ENCODE peak calls at places on chromosomes 6 and 20, in five cellular contexts. A is fibroblast of the aortic adventitia, J is astrocyte of the spinal cord, G is OCI-LY7, L is A549. Z is an unnamed sample.

GRCh38 chr6:75436869-75437268 is 56.7 kb downstream of the FILIP1 start:
- DNase-seq in L (no peak), G (no peak), J (no peak), A (peak; percentile 53), Z (no peak)

GRCh38 chr6:158018851-158019361 is 37.2 kb downstream of the SYNJ2 start:
- DNase-seq in L (no peak), A (peak; percentile 82), G (no peak), J (peak; percentile 64), Z (no peak)

GRCh38 chr6:169167581-169168301 is 85.9 kb downstream of the THBS2 start:
- DNase-seq in L (no peak), G (no peak), A (peak; percentile 99), J (peak; percentile 88), Z (no peak)

GRCh38 chr6:12119085-12119588 is 107.0 kb downstream of the HIVEP1 start:
- DNase-seq in J (no peak), A (peak; percentile 18), L (peak; percentile 28), G (no peak), Z (no peak)

GRCh38 chr6:108564178-108564577 is 3.5 kb downstream of the FOXO3 start:
- DNase-seq in G (no peak), L (no peak), J (peak; percentile 95), A (peak; percentile 97), Z (peak; percentile 92)

GRCh38 chr6:3796396-3796795 is 44.9 kb upstream of the PXDC1 start:
- DNase-seq in G (no peak), L (no peak), J (no peak), A (no peak), Z (no peak)

GRCh38 chr6:154938245-154938583 is 56.9 kb upstream of the TIAM2 start:
- DNase-seq in A (no peak), L (no peak), J (no peak), G (no peak), Z (no peak)

GRCh38 chr6:122180132-122180531 is 219.3 kb upstream of the HSF2 start:
- DNase-seq in J (peak; percentile 25), L (no peak), A (peak; percentile 40), G (no peak), Z (no peak)

GRCh38 chr20:15523431-15523830 is 1049.8 kb downstream of the KIF16B start:
- DNase-seq in A (no peak), G (no peak), L (no peak), J (no peak), Z (no peak)

GRCh38 chr6:167501831-167502385 is 177.0 kb downstream of the TTLL2 start:
- DNase-seq in J (peak; percentile 8), A (no peak), G (no peak), L (peak; percentile 35), Z (peak; percentile 18)

GRCh38 chr6:22364314-22364713 is 67.5 kb upstream of the PRL start:
- DNase-seq in L (no peak), J (no peak), A (no peak), G (no peak), Z (peak; percentile 91)

GRCh38 chr6:136070815-136071214 is 179.3 kb downstream of the MTFR2 start:
- DNase-seq in A (no peak), J (no peak), L (no peak), G (no peak), Z (no peak)

GRCh38 chr6:4647414-4648365 is 128.5 kb upstream of the CDYL start:
- DNase-seq in L (peak; percentile 70), A (peak; percentile 77), G (peak; percentile 16), J (peak; percentile 81), Z (peak; percentile 68)

GRCh38 chr6:19836799-19837510 is at the start of gene ID4:
- DNase-seq in J (peak; percentile 96), G (no peak), A (peak; percentile 97), L (peak; percentile 78), Z (peak; percentile 12)

GRCh38 chr20:4972506-4973251 is 28.6 kb downstream of the SLC23A2 start:
- DNase-seq in G (no peak), L (no peak), A (no peak), J (no peak), Z (no peak)

GRCh38 chr20:9995514-9996272 is 39.1 kb upstream of the ANKEF1 start:
- DNase-seq in L (no peak), J (no peak), G (no peak), A (peak; percentile 23), Z (no peak)

GRCh38 chr6:1596088-1596852 is 13.4 kb upstream of the FOXC1 start:
- DNase-seq in J (peak; percentile 50), L (no peak), A (peak; percentile 60), G (peak; percentile 54), Z (peak; percentile 66)

GRCh38 chr6:91704531-91704930 is 1117.7 kb upstream of the MAP3K7 start:
- DNase-seq in L (no peak), G (no peak), A (no peak), J (peak; percentile 77), Z (peak; percentile 65)

GRCh38 chr20:44271915-44272663 is 25.0 kb downstream of the GDAP1L1 start:
- DNase-seq in A (no peak), L (no peak), J (no peak), G (no peak), Z (no peak)

GRCh38 chr6:137689377-137689776 is 177.7 kb upstream of the TNFAIP3 start:
- DNase-seq in A (no peak), L (no peak), J (no peak), G (no peak), Z (no peak)

GRCh38 chr20:17519606-17520285 is 11.4 kb downstream of the BFSP1 start:
- DNase-seq in J (no peak), A (no peak), G (no peak), L (no peak), Z (no peak)

GRCh38 chr6:75147512-75147911 is 58.3 kb downstream of the COL12A1 start:
- DNase-seq in J (peak; percentile 72), L (no peak), G (no peak), A (peak; percentile 35), Z (peak; percentile 57)

GRCh38 chr6:26205161-26205624 is 118.0 kb downstream of the HFE start:
- DNase-seq in L (peak; percentile 55), J (peak; percentile 94), G (peak; percentile 92), A (peak; percentile 93), Z (peak; percentile 73)

GRCh38 chr20:34873583-34874093 is 982 bp upstream of the GGT7 start:
- DNase-seq in G (no peak), L (no peak), A (no peak), J (no peak), Z (no peak)

GRCh38 chr6:20582586-20583446 is 48.6 kb downstream of the CDKAL1 start:
- DNase-seq in L (no peak), J (no peak), G (no peak), A (no peak), Z (no peak)

DNA sequence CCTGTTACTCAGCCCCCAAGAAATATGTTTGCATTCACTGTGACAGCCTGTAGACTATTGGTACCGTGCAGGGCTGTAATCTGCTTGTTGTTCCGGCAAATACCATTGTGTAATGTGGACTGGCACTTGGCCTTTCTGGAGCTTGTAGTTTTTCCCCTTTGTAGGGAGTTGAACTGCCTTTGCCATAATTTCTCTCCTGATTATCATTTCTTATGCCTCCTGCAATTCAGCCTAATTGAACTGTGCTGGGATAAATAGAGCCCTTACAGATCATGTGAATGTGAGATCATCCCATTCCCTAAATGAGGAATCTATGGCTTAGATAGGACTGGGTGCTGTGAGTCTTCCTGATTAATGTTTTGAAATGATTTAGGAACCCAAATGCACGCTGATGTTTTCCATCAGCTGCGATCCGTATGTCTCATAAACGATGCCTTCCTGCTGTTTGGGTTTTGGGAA is 185.1 kb downstream of the JARID2 start:
- DNase-seq in G (no peak), L (no peak), A (peak; percentile 32), J (no peak), Z (no peak)
- H3K4me3 ChIP-seq in G (no peak overlapping the region), L (no peak overlapping the region), A (no peak overlapping the region), J (no peak overlapping the region), Z (no peak overlapping the region)

DNA sequence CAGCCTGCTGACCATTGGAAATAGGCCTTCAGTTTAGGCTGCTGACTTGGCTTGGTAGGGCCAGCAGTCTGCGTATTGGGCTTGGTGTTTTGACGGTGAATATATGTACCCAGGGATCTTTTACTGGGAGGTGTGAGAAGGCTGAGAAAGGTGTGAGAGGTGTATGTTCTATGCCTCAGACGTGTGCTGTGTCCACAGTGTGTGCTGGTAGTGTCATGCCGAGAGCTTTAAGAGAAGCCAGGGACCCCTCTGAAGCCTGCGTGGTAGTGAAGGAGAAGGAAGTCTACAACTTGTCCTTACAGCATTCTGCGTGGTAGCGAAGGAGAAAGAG is 2.1 kb downstream of the SS18L1 start:
- DNase-seq in A (no peak), L (no peak), G (no peak), J (no peak), Z (no peak)
- H3K4me3 ChIP-seq in A (no peak overlapping the region), L (no peak overlapping the region), G (no peak overlapping the region), J (no peak overlapping the region), Z (no peak overlapping the region)

GRCh38 chr6:27294409-27294808 is 17.7 kb downstream of the POM121L2 start:
- DNase-seq in J (no peak), G (no peak), L (no peak), A (no peak), Z (peak; percentile 13)
- H3K4me3 ChIP-seq in J (no peak overlapping the region), G (no peak overlapping the region), L (peak overlapping the region; percentile 36), A (no peak overlapping the region), Z (peak overlapping the region; percentile 76)

GRCh38 chr6:37878150-37878710 is 58.7 kb downstream of the ZFAND3 start:
- DNase-seq in J (no peak), A (no peak), G (no peak), L (no peak), Z (no peak)
- H3K4me3 ChIP-seq in J (no peak overlapping the region), A (no peak overlapping the region), G (no peak overlapping the region), L (no peak overlapping the region), Z (no peak overlapping the region)

GRCh38 chr6:63584125-63584514 is 11.8 kb downstream of the LOC128125822 start:
- DNase-seq in A (no peak), L (no peak), G (no peak), J (peak; percentile 19), Z (no peak)
- H3K4me3 ChIP-seq in A (no peak overlapping the region), L (no peak overlapping the region), G (no peak overlapping the region), J (no peak overlapping the region), Z (no peak overlapping the region)

GRCh38 chr20:46130534-46130933 is 12.4 kb downstream of the CD40 start:
- DNase-seq in J (no peak), L (no peak), A (no peak), G (no peak), Z (no peak)
- H3K4me3 ChIP-seq in J (no peak overlapping the region), L (no peak overlapping the region), A (no peak overlapping the region), G (no peak overlapping the region), Z (no peak overlapping the region)

Z was measured in PC-3.